ENCODE peak calls at places on chromosome 16, in seven cellular contexts. G is IMR-90, H is H1, R is H9, L is neuronal stem cell, K is trophoblast cell, E is mesenchymal stem cell. C is an unnamed sample. For H3K4me1, the result is how much of the 10 kb centered on the place peaks cover.

GRCh38 chr16:15141586-15141985 is 47.5 kb upstream of the RRN3 start:
- DNase-seq in R (no peak), G (no peak), H (no peak), L (no peak), E (no peak), K (no peak), C (no peak)

GRCh38 chr16:54582631-54583250 is 296.2 kb upstream of the IRX3 start:
- DNase-seq in H (no peak), G (no peak), K (no peak), E (no peak), L (peak), R (no peak), C (no peak)

GRCh38 chr16:23965137-23965733 is 129.5 kb downstream of the PRKCB start:
- DNase-seq in H (no peak), G (no peak), K (no peak), L (no peak), R (no peak), E (no peak), C (no peak)

GRCh38 chr16:69132424-69133252 is at the start of the genes CHTF8 and UTP4:
- DNase-seq in R (peak), L (peak), G (peak), K (peak), H (no peak), E (peak), C (peak)

GRCh38 chr16:3988824-3989223 is 108.3 kb upstream of the CREBBP start:
- DNase-seq in E (no peak), H (no peak), K (no peak), R (no peak), G (no peak), L (no peak), C (no peak)

GRCh38 chr16:69707920-69708683 is 18.3 kb downstream of the NQO1 start:
- DNase-seq in K (no peak), R (no peak), E (no peak), L (no peak), H (no peak), G (no peak), C (no peak)

GRCh38 chr16:576823-577201 is 7.0 kb downstream of the PIGQ start:
- DNase-seq in R (peak), H (no peak), E (no peak), L (no peak), G (no peak), K (no peak), C (peak)

GRCh38 chr16:29985271-29985811 is 10.1 kb downstream of the HIRIP3 start:
- DNase-seq in K (no peak), H (no peak), L (no peak), R (no peak), G (no peak), E (no peak), C (no peak)

GRCh38 chr16:6190756-6191155 is 1093.2 kb upstream of the EEF2KMT start:
- DNase-seq in H (no peak), E (no peak), R (no peak), L (no peak), K (no peak), G (no peak), C (no peak)

GRCh38 chr16:10601444-10602401 is 21.3 kb upstream of the EMP2 start:
- DNase-seq in E (no peak), L (no peak), K (peak), G (no peak), R (no peak), H (no peak), C (peak)

GRCh38 chr16:77434365-77435239 is at the start of gene ADAMTS18:
- DNase-seq in L (peak), E (no peak), K (no peak), G (no peak), R (peak), H (no peak), C (peak)

GRCh38 chr16:22955461-22956145 is 141.6 kb downstream of the HS3ST2 start:
- DNase-seq in H (no peak), E (no peak), G (no peak), R (no peak), K (no peak), L (no peak), C (no peak)

GRCh38 chr16:85422374-85423185 is 190.5 kb upstream of the GSE1 start:
- DNase-seq in E (no peak), K (no peak), L (no peak), R (no peak), H (no peak), G (no peak), C (no peak)

GRCh38 chr16:62638324-62638911 is 602.2 kb upstream of the CDH8 start:
- DNase-seq in H (no peak), K (no peak), L (no peak), G (no peak), R (no peak), E (no peak), C (no peak)

GRCh38 chr16:53911506-53911905 is 207.6 kb downstream of the FTO start:
- DNase-seq in K (no peak), R (no peak), L (no peak), E (peak), H (no peak), G (no peak), C (peak)

GRCh38 chr16:17744903-17745581 is 274.3 kb upstream of the XYLT1 start:
- DNase-seq in K (no peak), H (peak), G (no peak), L (peak), R (peak), E (no peak), C (peak)

GRCh38 chr16:17748005-17748719 is 277.4 kb upstream of the XYLT1 start:
- DNase-seq in K (no peak), L (no peak), R (peak), H (peak), G (no peak), E (no peak), C (peak)

GRCh38 chr16:17747357-17747756 is 276.6 kb upstream of the XYLT1 start:
- DNase-seq in R (no peak), G (no peak), H (no peak), K (no peak), L (no peak), E (no peak), C (no peak)

GRCh38 chr16:17755158-17755557 is 284.4 kb upstream of the XYLT1 start:
- DNase-seq in L (no peak), E (no peak), G (no peak), K (no peak), R (no peak), H (no peak), C (no peak)

GRCh38 chr16:17749706-17750105 is 278.9 kb upstream of the XYLT1 start:
- DNase-seq in K (no peak), G (no peak), H (no peak), E (no peak), R (no peak), L (no peak), C (no peak)
- H3K18ac ChIP-seq in K (no peak), G (no peak), H (no peak), E (no peak), R (no peak), L (no peak), C (no peak)

GRCh38 chr16:73046484-73047214 is 1.3 kb downstream of the ZFHX3 start:
- DNase-seq in R (no peak), G (no peak), H (no peak), L (no peak), E (no peak), K (no peak), C (no peak)
- H3K4me1 ChIP-seq in R (under half), G (half or more), H (under half), L (under half), E (under half), K (under half), C (under half)

DNA sequence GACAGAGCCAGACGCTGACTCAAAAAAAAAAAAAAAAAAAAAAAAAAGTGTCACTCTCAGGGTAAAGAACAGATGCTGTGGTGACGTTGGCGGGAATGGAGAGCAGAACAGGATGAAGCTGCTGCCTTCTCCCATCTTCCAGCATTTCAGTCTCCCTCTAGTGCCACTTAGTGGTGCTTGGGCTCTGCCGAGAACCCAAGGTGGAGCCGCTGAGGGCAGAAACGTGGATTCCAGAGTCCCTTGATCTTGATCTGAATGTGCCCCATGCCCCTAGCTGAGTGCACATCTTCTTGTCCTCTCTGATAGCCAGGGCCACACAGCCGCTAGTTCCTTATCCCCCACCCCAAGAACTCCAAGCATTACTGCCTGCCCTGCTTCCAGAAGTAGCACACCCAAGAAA is 43.2 kb upstream of the FA2H start:
- DNase-seq in E (no peak), L (no peak), G (no peak), K (no peak), H (no peak), R (peak), C (peak)
- H2BK5ac ChIP-seq in E (no peak), L (no peak), G (no peak), K (no peak), H (no peak), R (no peak), C (no peak)

GRCh38 chr16:30989469-30990047 is 4.6 kb downstream of the HSD3B7 start:
- DNase-seq in E (no peak), H (no peak), G (no peak), K (no peak), R (no peak), L (no peak), C (no peak)
- H3K18ac ChIP-seq in E (no peak), H (no peak), G (no peak), K (no peak), R (no peak), L (no peak), C (no peak)

GRCh38 chr16:87832137-87832527 is 37.2 kb downstream of the SLC7A5 start:
- DNase-seq in L (no peak), G (no peak), R (no peak), K (no peak), H (no peak), E (no peak), C (no peak)
- H3K4me1 ChIP-seq in L (under half), G (under half), R (under half), K (under half), H (under half), E (under half), C (under half)

DNA sequence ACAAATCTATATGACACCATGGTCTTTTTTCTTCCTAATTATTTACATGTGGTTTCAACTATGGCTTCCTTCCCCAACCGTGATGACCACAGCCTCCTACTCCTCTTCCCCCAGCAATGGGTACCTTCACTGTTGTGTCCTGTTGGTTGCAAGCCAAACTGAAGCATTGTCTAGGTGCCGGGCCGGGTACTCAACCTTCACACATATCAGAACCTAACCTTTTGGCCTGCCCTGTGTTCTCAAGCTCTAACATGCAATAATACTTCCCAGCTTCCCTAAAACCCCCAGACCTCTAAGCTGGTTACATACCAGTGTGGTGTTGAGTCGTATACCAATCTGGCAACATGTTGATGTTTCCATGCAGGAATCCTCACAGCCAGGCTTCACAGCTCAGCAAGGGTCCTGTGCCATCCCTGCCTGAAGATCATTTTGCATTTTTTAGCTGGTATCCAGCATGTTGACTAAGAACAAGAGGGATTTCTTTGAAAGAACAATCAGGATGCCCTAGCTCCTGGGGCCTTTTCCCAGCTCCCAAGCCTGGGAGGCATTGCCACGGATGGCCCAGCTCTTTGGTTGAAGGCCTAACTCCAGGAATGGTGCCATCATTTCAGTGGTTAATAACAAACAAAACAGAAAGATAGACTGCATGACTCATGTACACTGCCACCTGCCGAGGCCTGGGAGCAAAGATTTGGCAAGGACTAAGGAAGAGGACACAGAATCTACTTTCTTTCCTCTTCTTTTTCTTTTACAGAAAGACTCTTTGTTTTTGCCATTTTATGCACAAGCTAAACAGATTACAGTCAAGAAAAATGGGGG is 373.7 kb upstream of the SALL1 start:
- DNase-seq in K (no peak), E (peak), G (peak), R (no peak), L (no peak), H (no peak), C (peak)
- H2BK5ac ChIP-seq in K (no peak), E (no peak), G (no peak), R (no peak), L (no peak), H (no peak), C (no peak)

DNA sequence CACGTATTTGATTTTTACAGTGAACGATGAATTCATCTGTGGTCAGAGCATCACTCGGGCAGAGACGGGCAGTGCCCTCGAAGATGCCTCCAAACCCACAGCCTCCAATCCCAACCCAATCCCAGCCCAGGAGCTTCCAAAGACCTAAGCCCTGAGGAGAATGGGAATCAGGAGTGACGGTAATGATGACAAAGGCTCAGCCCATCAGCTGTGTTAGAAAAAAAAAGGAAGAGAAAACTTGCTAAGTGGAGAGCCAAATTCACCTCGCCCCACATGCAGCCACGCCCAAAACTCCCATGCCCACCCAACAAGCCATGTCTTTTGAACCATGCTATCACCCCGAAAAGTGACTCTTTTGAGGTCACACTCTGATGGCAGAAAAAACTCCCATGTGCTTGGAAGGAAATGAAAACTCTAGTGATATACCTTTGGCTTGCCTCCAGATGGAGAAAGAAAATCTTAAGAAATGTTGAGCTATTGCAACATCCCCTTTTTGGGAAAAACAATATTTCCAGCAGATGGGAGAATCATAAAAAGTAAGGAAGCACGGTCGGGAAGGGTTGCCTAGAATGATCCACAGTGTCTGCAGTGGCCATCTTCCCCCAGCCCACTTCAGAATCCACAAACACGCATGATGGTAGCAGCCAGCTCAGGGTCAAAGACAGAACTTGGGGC is 37.7 kb downstream of the XYLT1 start:
- DNase-seq in E (no peak), K (no peak), H (no peak), G (peak), L (no peak), R (no peak), C (no peak)
- H3K18ac ChIP-seq in E (no peak), K (no peak), H (peak), G (peak), L (no peak), R (no peak), C (peak)

DNA sequence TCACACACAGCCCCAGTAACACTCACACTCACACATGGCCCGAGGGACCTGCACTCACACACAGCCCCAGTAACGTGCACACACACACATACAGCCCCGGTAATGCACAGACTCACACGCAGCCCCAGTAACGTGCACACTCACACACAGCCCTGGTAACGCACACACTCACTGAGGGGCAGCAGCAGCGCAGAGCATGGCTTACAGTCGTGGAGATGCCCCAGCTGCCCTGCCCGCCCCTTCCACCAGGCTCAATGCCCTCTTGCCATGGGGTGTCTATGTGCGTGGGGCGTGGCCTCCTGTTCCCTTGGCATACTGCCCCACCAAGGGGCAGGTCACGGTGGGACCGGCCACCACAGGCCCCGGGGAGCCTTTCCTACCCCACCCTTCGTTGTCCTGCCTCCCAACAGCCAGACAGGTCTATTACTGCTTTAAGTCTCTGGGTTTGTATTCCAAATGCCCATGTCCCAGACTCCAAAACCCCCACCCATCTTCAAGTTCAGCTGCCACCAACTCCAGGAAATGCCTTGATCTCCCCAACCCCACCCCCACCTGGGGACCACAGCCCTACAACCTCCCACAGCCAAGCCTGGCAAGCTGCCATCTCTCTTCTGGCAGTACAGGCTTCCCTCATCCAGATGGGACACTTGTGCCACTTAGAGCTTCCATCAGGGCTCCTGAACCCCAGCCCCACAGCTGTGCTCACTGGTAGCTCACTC is 2.6 kb downstream of the CCDC102A start:
- DNase-seq in L (no peak), R (peak), G (no peak), K (no peak), E (no peak), H (no peak), C (no peak)
- H3K4me1 ChIP-seq in L (under half), R (under half), G (under half), K (half or more), E (half or more), H (under half), C (under half)

DNA sequence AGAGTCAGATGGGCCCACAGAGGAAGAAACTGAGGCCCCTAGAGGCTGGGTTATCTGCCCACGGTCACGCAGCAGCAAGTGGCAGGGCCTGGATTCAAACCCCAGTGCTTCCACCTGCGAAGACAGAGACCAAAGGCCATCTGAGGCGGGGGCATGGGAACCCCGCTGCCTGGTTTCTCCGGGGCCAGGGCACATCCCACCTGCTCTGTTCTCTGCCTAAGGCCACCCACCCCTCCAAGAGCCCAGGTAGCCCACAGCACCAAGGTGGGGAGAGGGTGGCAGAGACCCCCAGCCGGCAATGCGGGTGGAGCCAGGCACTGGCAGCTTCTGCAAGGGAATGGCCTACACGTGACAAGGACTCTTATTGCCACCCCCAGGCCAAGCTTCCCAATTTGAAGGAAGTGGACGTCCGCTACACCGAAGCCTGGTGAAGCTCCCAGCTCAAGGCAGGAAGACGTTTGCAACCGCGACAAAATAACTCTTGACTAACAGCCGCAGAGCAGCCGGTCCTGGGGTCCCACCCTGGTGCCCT is 69.7 kb upstream of the PLCG2 start:
- DNase-seq in H (no peak), E (no peak), G (no peak), K (no peak), R (no peak), L (no peak), C (no peak)
- H2BK5ac ChIP-seq in H (no peak), E (no peak), G (no peak), K (peak), R (no peak), L (peak), C (no peak)

GRCh38 chr16:83046664-83047063 is 419.9 kb downstream of the CDH13 start:
- DNase-seq in E (peak), H (no peak), L (no peak), R (no peak), G (no peak), K (no peak), C (no peak)
- H3K18ac ChIP-seq in E (peak), H (no peak), L (no peak), R (no peak), G (no peak), K (no peak), C (no peak)